ENCODE peak calls at places on chromosomes 2 and 18, in eight cellular contexts. One of them, this sample, is unnamed. For H4K20me1, the result is how much of the 10 kb centered on the place peaks cover.

GRCh38 chr2:109510136-109511028 is 103.4 kb downstream of the SEPTIN10 start:
- DNase-seq in fibroblast of lung: peak
- DNase-seq in GM12878: peak
- DNase-seq in MM.1S: peak
- DNase-seq in H1: peak
- DNase-seq in astrocyte: peak
- DNase-seq in H9: peak
- DNase-seq in HepG2: peak
- DNase-seq in this sample: peak

GRCh38 chr2:99442837-99443236 is 47.0 kb downstream of the REV1 start:
- DNase-seq in fibroblast of lung: peak
- DNase-seq in GM12878: no peak
- DNase-seq in MM.1S: no peak
- DNase-seq in H1: no peak
- DNase-seq in astrocyte: no peak
- DNase-seq in H9: no peak
- DNase-seq in HepG2: no peak
- DNase-seq in this sample: no peak

GRCh38 chr2:200814276-200814815 is 2.6 kb downstream of the BZW1 start:
- DNase-seq in fibroblast of lung: no peak
- DNase-seq in GM12878: peak
- DNase-seq in MM.1S: peak
- DNase-seq in H1: no peak
- DNase-seq in astrocyte: no peak
- DNase-seq in H9: no peak
- DNase-seq in HepG2: no peak
- DNase-seq in this sample: no peak

GRCh38 chr2:75102011-75102410 is 97.3 kb downstream of the TACR1 start:
- DNase-seq in fibroblast of lung: no peak
- DNase-seq in GM12878: no peak
- DNase-seq in MM.1S: no peak
- DNase-seq in H1: no peak
- DNase-seq in astrocyte: peak
- DNase-seq in H9: no peak
- DNase-seq in HepG2: no peak
- DNase-seq in this sample: no peak

GRCh38 chr2:108418416-108418815 is 30.6 kb upstream of the GCC2 start:
- DNase-seq in fibroblast of lung: no peak
- DNase-seq in GM12878: no peak
- DNase-seq in MM.1S: no peak
- DNase-seq in H1: no peak
- DNase-seq in astrocyte: no peak
- DNase-seq in H9: no peak
- DNase-seq in HepG2: no peak
- DNase-seq in this sample: no peak

GRCh38 chr2:96147593-96148201 is 2.5 kb upstream of the DUSP2 start:
- DNase-seq in fibroblast of lung: no peak
- DNase-seq in GM12878: no peak
- DNase-seq in MM.1S: no peak
- DNase-seq in H1: no peak
- DNase-seq in astrocyte: no peak
- DNase-seq in H9: peak
- DNase-seq in HepG2: no peak
- DNase-seq in this sample: no peak

GRCh38 chr2:224101820-224102630 is 62.9 kb upstream of the SERPINE2 start:
- DNase-seq in fibroblast of lung: peak
- DNase-seq in GM12878: no peak
- DNase-seq in MM.1S: no peak
- DNase-seq in H1: no peak
- DNase-seq in astrocyte: peak
- DNase-seq in H9: no peak
- DNase-seq in HepG2: no peak
- DNase-seq in this sample: peak

GRCh38 chr2:204545861-204546773 is 842 bp downstream of the PARD3B start:
- DNase-seq in fibroblast of lung: no peak
- DNase-seq in GM12878: no peak
- DNase-seq in MM.1S: peak
- DNase-seq in H1: no peak
- DNase-seq in astrocyte: no peak
- DNase-seq in H9: peak
- DNase-seq in HepG2: no peak
- DNase-seq in this sample: no peak

GRCh38 chr18:32373995-32374394 is 96.7 kb downstream of the GAREM1 start:
- DNase-seq in fibroblast of lung: peak
- DNase-seq in GM12878: no peak
- DNase-seq in MM.1S: no peak
- DNase-seq in H1: no peak
- DNase-seq in astrocyte: peak
- DNase-seq in H9: no peak
- DNase-seq in HepG2: no peak
- DNase-seq in this sample: no peak

GRCh38 chr2:195734395-195734794 is 77.4 kb downstream of the SLC39A10 start:
- DNase-seq in fibroblast of lung: no peak
- DNase-seq in GM12878: no peak
- DNase-seq in MM.1S: no peak
- DNase-seq in H1: no peak
- DNase-seq in astrocyte: no peak
- DNase-seq in H9: no peak
- DNase-seq in HepG2: no peak
- DNase-seq in this sample: no peak

GRCh38 chr2:239302808-239303557 is 97.8 kb downstream of the HDAC4 start:
- DNase-seq in fibroblast of lung: no peak
- DNase-seq in GM12878: no peak
- DNase-seq in MM.1S: no peak
- DNase-seq in H1: no peak
- DNase-seq in astrocyte: no peak
- DNase-seq in H9: no peak
- DNase-seq in HepG2: no peak
- DNase-seq in this sample: no peak

GRCh38 chr18:34352385-34353163 is 127.9 kb upstream of the NOL4 start:
- DNase-seq in fibroblast of lung: peak
- DNase-seq in GM12878: no peak
- DNase-seq in MM.1S: no peak
- DNase-seq in H1: no peak
- DNase-seq in astrocyte: no peak
- DNase-seq in H9: no peak
- DNase-seq in HepG2: peak
- DNase-seq in this sample: no peak

GRCh38 chr2:15412779-15413178 is 148.4 kb downstream of the NBAS start:
- DNase-seq in fibroblast of lung: no peak
- DNase-seq in GM12878: no peak
- DNase-seq in MM.1S: no peak
- DNase-seq in H1: no peak
- DNase-seq in astrocyte: no peak
- DNase-seq in H9: no peak
- DNase-seq in HepG2: no peak
- DNase-seq in this sample: no peak

GRCh38 chr2:28956415-28956826 is 24.7 kb upstream of the TOGARAM2 start:
- DNase-seq in fibroblast of lung: peak
- DNase-seq in GM12878: no peak
- DNase-seq in MM.1S: no peak
- DNase-seq in H1: peak
- DNase-seq in astrocyte: peak
- DNase-seq in H9: peak
- DNase-seq in HepG2: peak
- DNase-seq in this sample: no peak

GRCh38 chr2:44941551-44942234 is at the start of gene SIX3:
- DNase-seq in fibroblast of lung: no peak
- DNase-seq in GM12878: no peak
- DNase-seq in MM.1S: peak
- DNase-seq in H1: no peak
- DNase-seq in astrocyte: peak
- DNase-seq in H9: peak
- DNase-seq in HepG2: no peak
- DNase-seq in this sample: no peak

GRCh38 chr2:28360742-28361293 is 31.8 kb upstream of the FOSL2 start:
- DNase-seq in fibroblast of lung: peak
- DNase-seq in GM12878: no peak
- DNase-seq in MM.1S: no peak
- DNase-seq in H1: no peak
- DNase-seq in astrocyte: peak
- DNase-seq in H9: no peak
- DNase-seq in HepG2: no peak
- DNase-seq in this sample: peak

GRCh38 chr2:36290306-36290705 is 65.3 kb upstream of the CRIM1 start:
- DNase-seq in fibroblast of lung: no peak
- DNase-seq in GM12878: no peak
- DNase-seq in MM.1S: no peak
- DNase-seq in H1: no peak
- DNase-seq in astrocyte: peak
- DNase-seq in H9: no peak
- DNase-seq in HepG2: no peak
- DNase-seq in this sample: no peak

GRCh38 chr18:79849328-79850207 is 51.8 kb downstream of the KCNG2 start:
- DNase-seq in fibroblast of lung: no peak
- DNase-seq in GM12878: no peak
- DNase-seq in MM.1S: no peak
- DNase-seq in H1: peak
- DNase-seq in astrocyte: no peak
- DNase-seq in H9: no peak
- DNase-seq in HepG2: no peak
- DNase-seq in this sample: no peak

GRCh38 chr18:36786686-36787085 is 42.1 kb downstream of the TPGS2 start:
- DNase-seq in fibroblast of lung: peak
- DNase-seq in GM12878: no peak
- DNase-seq in MM.1S: no peak
- DNase-seq in H1: no peak
- DNase-seq in astrocyte: peak
- DNase-seq in H9: no peak
- DNase-seq in HepG2: peak
- DNase-seq in this sample: no peak

DNA sequence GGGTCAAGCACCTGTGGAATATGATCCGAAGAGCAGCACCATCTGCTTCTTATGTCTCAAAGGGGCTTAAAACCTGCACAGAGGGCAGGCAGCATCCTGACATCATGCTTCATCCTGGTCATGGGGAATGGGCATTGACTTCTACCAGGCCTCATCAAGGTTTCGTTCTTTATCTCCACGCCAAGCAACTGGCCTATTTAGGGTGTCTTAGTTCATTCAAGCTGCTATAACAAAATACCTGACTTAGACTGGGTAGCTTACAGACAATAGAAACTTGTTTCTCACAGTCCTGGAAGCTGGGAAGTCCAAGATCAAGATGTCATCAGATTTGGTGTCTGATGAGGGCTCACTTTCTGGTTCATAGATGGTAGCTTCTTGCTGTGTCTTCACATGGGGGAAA is 69.4 kb downstream of the MYO3B start:
- DNase-seq in fibroblast of lung: no peak
- DNase-seq in GM12878: no peak
- DNase-seq in MM.1S: no peak
- DNase-seq in H1: no peak
- DNase-seq in astrocyte: no peak
- DNase-seq in H9: no peak
- DNase-seq in HepG2: no peak
- DNase-seq in this sample: no peak
- H4K20me1 ChIP-seq in fibroblast of lung: under half
- H4K20me1 ChIP-seq in GM12878: under half
- H4K20me1 ChIP-seq in MM.1S: under half
- H4K20me1 ChIP-seq in H1: under half
- H4K20me1 ChIP-seq in astrocyte: under half
- H4K20me1 ChIP-seq in H9: under half
- H4K20me1 ChIP-seq in HepG2: under half
- H4K20me1 ChIP-seq in this sample: under half

DNA sequence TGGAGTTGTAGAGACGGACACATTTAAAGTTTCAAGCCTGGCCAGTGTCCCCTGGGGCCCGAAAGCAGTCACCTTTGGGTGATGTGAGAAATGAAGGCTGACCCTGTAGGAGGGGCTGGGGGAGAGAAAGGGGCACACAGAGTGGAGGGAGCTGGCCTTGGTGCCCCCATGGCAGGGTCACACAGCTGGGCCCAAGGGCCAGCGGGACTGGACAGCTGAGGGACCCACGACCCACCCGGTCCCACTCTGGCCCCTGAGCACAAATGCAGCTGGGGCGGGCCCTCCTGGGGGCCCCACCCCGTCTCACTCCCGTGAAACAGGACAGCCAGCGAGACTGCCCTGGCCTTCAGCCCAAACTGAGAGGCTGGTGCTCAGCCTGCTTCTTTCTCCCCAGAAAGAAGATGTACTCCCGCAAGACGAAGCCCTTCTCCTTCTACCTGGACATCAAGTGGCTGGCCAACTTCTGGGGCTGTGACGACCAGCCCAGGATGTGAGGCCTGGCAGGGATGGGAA is 6.1 kb downstream of the AGXT start:
- DNase-seq in fibroblast of lung: no peak
- DNase-seq in GM12878: no peak
- DNase-seq in MM.1S: no peak
- DNase-seq in H1: no peak
- DNase-seq in astrocyte: no peak
- DNase-seq in H9: no peak
- DNase-seq in HepG2: no peak
- DNase-seq in this sample: no peak
- TF ChIP-seq CTCF in fibroblast of lung: no peak
- TF ChIP-seq CTCF in GM12878: no peak
- TF ChIP-seq CTCF in MM.1S: no peak
- TF ChIP-seq CTCF in H1: no peak
- TF ChIP-seq CTCF in astrocyte: no peak
- TF ChIP-seq CTCF in H9: no peak
- TF ChIP-seq CTCF in HepG2: no peak
- TF ChIP-seq CTCF in this sample: no peak

GRCh38 chr2:230643576-230644291 is 68.9 kb upstream of the CAB39 start:
- DNase-seq in fibroblast of lung: no peak
- DNase-seq in GM12878: no peak
- DNase-seq in MM.1S: peak
- DNase-seq in H1: no peak
- DNase-seq in astrocyte: no peak
- DNase-seq in H9: no peak
- DNase-seq in HepG2: no peak
- DNase-seq in this sample: no peak
- H3K4me2 ChIP-seq in fibroblast of lung: no peak
- H3K4me2 ChIP-seq in GM12878: peak
- H3K4me2 ChIP-seq in MM.1S: peak
- H3K4me2 ChIP-seq in H1: no peak
- H3K4me2 ChIP-seq in astrocyte: no peak
- H3K4me2 ChIP-seq in H9: no peak
- H3K4me2 ChIP-seq in HepG2: peak
- H3K4me2 ChIP-seq in this sample: no peak

GRCh38 chr2:70719231-70719630 is 48.8 kb downstream of the ADD2 start:
- DNase-seq in fibroblast of lung: no peak
- DNase-seq in GM12878: no peak
- DNase-seq in MM.1S: no peak
- DNase-seq in H1: peak
- DNase-seq in astrocyte: no peak
- DNase-seq in H9: peak
- DNase-seq in HepG2: no peak
- DNase-seq in this sample: no peak

GRCh38 chr2:70717431-70718038 is 50.5 kb downstream of the ADD2 start:
- DNase-seq in fibroblast of lung: no peak
- DNase-seq in GM12878: no peak
- DNase-seq in MM.1S: no peak
- DNase-seq in H1: peak
- DNase-seq in astrocyte: no peak
- DNase-seq in H9: peak
- DNase-seq in HepG2: no peak
- DNase-seq in this sample: no peak

GRCh38 chr2:70716951-70717350 is 51.0 kb downstream of the ADD2 start:
- DNase-seq in fibroblast of lung: no peak
- DNase-seq in GM12878: no peak
- DNase-seq in MM.1S: no peak
- DNase-seq in H1: peak
- DNase-seq in astrocyte: no peak
- DNase-seq in H9: peak
- DNase-seq in HepG2: no peak
- DNase-seq in this sample: no peak

GRCh38 chr2:70720124-70720523 is 47.9 kb downstream of the ADD2 start:
- DNase-seq in fibroblast of lung: no peak
- DNase-seq in GM12878: no peak
- DNase-seq in MM.1S: no peak
- DNase-seq in H1: no peak
- DNase-seq in astrocyte: no peak
- DNase-seq in H9: peak
- DNase-seq in HepG2: no peak
- DNase-seq in this sample: no peak

GRCh38 chr2:70718736-70719135 is 49.3 kb downstream of the ADD2 start:
- DNase-seq in fibroblast of lung: no peak
- DNase-seq in GM12878: no peak
- DNase-seq in MM.1S: no peak
- DNase-seq in H1: peak
- DNase-seq in astrocyte: no peak
- DNase-seq in H9: peak
- DNase-seq in HepG2: no peak
- DNase-seq in this sample: no peak
- H4K20me1 ChIP-seq in fibroblast of lung: under half
- H4K20me1 ChIP-seq in GM12878: under half
- H4K20me1 ChIP-seq in MM.1S: under half
- H4K20me1 ChIP-seq in H1: under half
- H4K20me1 ChIP-seq in astrocyte: under half
- H4K20me1 ChIP-seq in H9: under half
- H4K20me1 ChIP-seq in HepG2: under half
- H4K20me1 ChIP-seq in this sample: under half

This sample was measured in keratinocyte.